ENCODE peak calls at places on chromosomes 3 and 15, in eight cellular contexts. I is IMR-90, P is lower leg skin, G is body of pancreas, K is esophagus squamous epithelium, N is testis, X is right lobe of liver, Q is thyroid gland. C is an unnamed sample.

GRCh38 chr3:129063091-129063640 is 2.6 kb downstream of the GP9 start:
- DNase-seq in N (no peak), K (no peak), G (no peak), X (no peak), P (no peak), Q (no peak), I (no peak), C (no peak)

GRCh38 chr15:62976301-62976842 is 66.2 kb upstream of the TPM1 start:
- DNase-seq in I (peak; percentile 64), K (no peak), X (no peak), N (no peak), G (no peak), Q (no peak), P (no peak), C (no peak)

GRCh38 chr3:153257673-153258351 is 95.8 kb downstream of the RAP2B start:
- DNase-seq in P (no peak), G (no peak), N (no peak), X (no peak), I (no peak), K (no peak), Q (no peak), C (no peak)

GRCh38 chr3:47054414-47054813 is 74.9 kb downstream of the NBEAL2 start:
- DNase-seq in X (no peak), I (no peak), K (no peak), Q (no peak), G (no peak), P (no peak), N (no peak), C (no peak)

GRCh38 chr3:63308072-63308471 is 30.0 kb downstream of the SYNPR start:
- DNase-seq in X (no peak), N (no peak), K (no peak), Q (no peak), P (no peak), G (no peak), I (no peak), C (no peak)

GRCh38 chr3:193665370-193665989 is 72.5 kb downstream of the OPA1 start:
- DNase-seq in P (no peak), I (peak; percentile 54), X (no peak), G (no peak), Q (no peak), K (no peak), N (no peak), C (no peak)

GRCh38 chr3:45677045-45677436 is 12.2 kb upstream of the SACM1L start:
- DNase-seq in I (peak; percentile 66), P (peak; percentile 83), X (peak; percentile 61), Q (peak; percentile 84), N (no peak), K (no peak), G (peak; percentile 31), C (no peak)

GRCh38 chr3:134161817-134162396 is 88.8 kb downstream of the RYK start:
- DNase-seq in N (no peak), Q (no peak), P (no peak), I (no peak), G (no peak), K (no peak), X (no peak), C (no peak)

GRCh38 chr3:55974421-55974820 is 487.3 kb upstream of the WNT5A start:
- DNase-seq in Q (peak; percentile 2), P (no peak), X (no peak), K (no peak), G (no peak), I (no peak), N (peak; percentile 42), C (no peak)

GRCh38 chr3:65483475-65483874 is 555.2 kb downstream of the MAGI1 start:
- DNase-seq in Q (peak; percentile 83), I (no peak), K (no peak), G (peak; percentile 76), X (no peak), N (peak; percentile 52), P (peak; percentile 64), C (peak; percentile 70)

GRCh38 chr3:118688396-118688884 is 346.2 kb downstream of the IGSF11 start:
- DNase-seq in K (no peak), G (no peak), X (no peak), I (no peak), Q (no peak), P (no peak), N (no peak), C (no peak)

GRCh38 chr3:76307556-76307955 is 522.2 kb upstream of the ZNF717 start:
- DNase-seq in I (peak; percentile 69), K (no peak), P (no peak), Q (no peak), G (no peak), N (no peak), X (no peak), C (no peak)

GRCh38 chr3:68060186-68060585 is 405.8 kb upstream of the SUCLG2 start:
- DNase-seq in I (no peak), G (no peak), N (no peak), Q (no peak), K (no peak), P (no peak), X (no peak), C (no peak)

GRCh38 chr3:52110502-52110901 is 43.7 kb downstream of the POC1A start:
- DNase-seq in N (no peak), I (no peak), X (peak; percentile 18), P (no peak), Q (no peak), K (no peak), G (no peak), C (no peak)

GRCh38 chr15:100338971-100339444 is 2.8 kb downstream of the ADAMTS17 start:
- DNase-seq in P (peak; percentile 73), Q (peak; percentile 80), K (no peak), N (peak; percentile 87), X (no peak), I (peak; percentile 24), G (peak; percentile 83), C (no peak)

DNA sequence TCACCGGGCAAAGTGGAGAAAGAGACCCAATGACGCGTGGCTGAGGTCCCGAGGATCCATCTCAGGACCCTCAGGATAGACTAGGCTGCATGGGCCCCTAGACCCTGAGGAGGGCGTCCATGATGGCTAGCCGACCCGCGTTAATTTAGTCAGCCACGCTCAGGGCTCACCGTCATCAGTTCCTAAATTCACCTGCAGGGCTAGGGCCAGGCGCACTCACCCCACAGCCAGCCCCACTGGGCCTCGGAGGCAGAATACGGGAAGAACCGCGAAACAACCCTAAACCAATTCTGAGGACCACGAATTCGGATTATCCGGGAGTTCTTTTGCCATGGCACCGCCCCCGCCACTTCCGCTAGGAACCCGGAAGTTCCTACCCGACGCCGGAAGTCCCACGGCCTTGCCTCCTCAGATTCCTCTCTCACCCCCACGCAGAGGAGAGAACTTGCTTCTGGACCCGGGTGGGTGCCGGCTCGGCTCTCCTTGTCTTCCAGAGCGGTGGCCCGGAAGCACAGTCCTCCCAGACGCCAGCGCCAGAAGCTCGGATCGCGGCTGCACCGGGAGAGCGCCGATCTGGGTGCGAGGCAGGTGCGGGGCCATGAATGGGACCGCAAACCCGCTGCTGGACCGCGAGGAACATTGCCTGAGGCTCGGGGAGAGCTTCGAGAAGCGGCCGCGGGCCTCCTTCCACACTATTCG is at the start of the genes EAF1 and METTL6:
- DNase-seq in X (peak; percentile 88), K (peak; percentile 17), N (peak; percentile 92), Q (peak; percentile 84), P (peak; percentile 71), I (peak; percentile 74), G (peak; percentile 83), C (peak; percentile 87)
- TF ChIP-seq POLR2A in X (peak; percentile 35), K (peak; percentile 29), N (no peak), Q (peak; percentile 35), P (no peak), I (peak; percentile 75), G (peak; percentile 55), C (peak; percentile 61)

GRCh38 chr3:16512435-16513140 is 911 bp downstream of the RFTN1 start:
- DNase-seq in I (no peak), N (peak; percentile 61), Q (peak; percentile 61), X (peak; percentile 88), P (peak; percentile 19), K (no peak), G (peak; percentile 20), C (peak; percentile 81)

GRCh38 chr3:16511561-16512434 is 1.7 kb downstream of the RFTN1 start:
- DNase-seq in N (peak; percentile 37), P (peak; percentile 45), K (peak; percentile 24), Q (peak; percentile 70), X (no peak), G (peak; percentile 61), I (peak; percentile 92), C (no peak)

GRCh38 chr3:16508591-16508995 is 4.9 kb downstream of the RFTN1 start:
- DNase-seq in Q (no peak), I (no peak), P (no peak), N (no peak), G (no peak), K (no peak), X (no peak), C (no peak)

GRCh38 chr3:16509721-16510619 is 3.5 kb downstream of the RFTN1 start:
- DNase-seq in X (no peak), G (no peak), K (no peak), I (no peak), Q (peak; percentile 58), P (no peak), N (no peak), C (no peak)

GRCh38 chr3:16510620-16511319 is 2.7 kb downstream of the RFTN1 start:
- DNase-seq in N (no peak), X (no peak), P (no peak), G (no peak), K (no peak), I (no peak), Q (no peak), C (no peak)
- TF ChIP-seq POLR2A in N (no peak), X (no peak), P (no peak), G (no peak), K (no peak), I (no peak), Q (no peak), C (no peak)

GRCh38 chr15:74615313-74616019 is at the start of gene CLK3:
- DNase-seq in N (peak; percentile 96), K (peak; percentile 73), I (peak; percentile 89), X (peak; percentile 98), Q (peak; percentile 97), P (peak; percentile 91), G (peak; percentile 96), C (peak; percentile 98)
- TF ChIP-seq POLR2A in N (no peak), K (peak; percentile 87), I (peak; percentile 83), X (peak; percentile 87), Q (peak; percentile 85), P (no peak), G (peak; percentile 81), C (no peak)

GRCh38 chr15:73632670-73633058 is 525 bp downstream of the NPTN start:
- DNase-seq in Q (no peak), K (no peak), I (no peak), P (peak; percentile 34), G (no peak), X (peak; percentile 71), N (peak; percentile 24), C (no peak)

GRCh38 chr15:73631915-73632669 is 1.1 kb downstream of the NPTN start:
- DNase-seq in P (peak; percentile 62), X (no peak), N (peak; percentile 61), Q (peak; percentile 21), K (no peak), G (peak; percentile 28), I (peak; percentile 59), C (peak; percentile 68)

GRCh38 chr15:73633991-73634495 is 854 bp upstream of the NPTN start:
- DNase-seq in Q (no peak), G (no peak), X (no peak), K (no peak), I (peak; percentile 96), N (no peak), P (peak; percentile 44), C (no peak)

GRCh38 chr15:73630796-73631471 is 2.3 kb downstream of the NPTN start:
- DNase-seq in Q (no peak), G (no peak), X (no peak), P (no peak), I (no peak), N (no peak), K (no peak), C (no peak)

GRCh38 chr15:73633111-73633990 is at the start of gene NPTN:
- DNase-seq in P (peak; percentile 98), N (peak; percentile 98), I (peak; percentile 96), X (peak; percentile 100), Q (peak; percentile 98), K (peak; percentile 87), G (peak; percentile 98), C (peak; percentile 99)
- TF ChIP-seq POLR2A in P (no peak), N (peak; percentile 75), I (peak; percentile 85), X (peak; percentile 84), Q (peak; percentile 83), K (peak; percentile 77), G (peak; percentile 89), C (no peak)